ENCODE peak calls at places on chromosomes 1 and 21, in seven cellular contexts. U is ovary, H is HCT116, L is tibial nerve, I is adrenal gland, Y is body of pancreas, T is heart left ventricle. F is an unnamed sample.

GRCh38 chr1:77888429-77889239 is at the start of gene NEXN:
- DNase-seq in U (peak; percentile 78), I (peak; percentile 82), T (peak; percentile 94), L (peak; percentile 62), H (no peak), Y (peak; percentile 89), F (peak; percentile 80)

GRCh38 chr1:19668893-19669292 is 4.2 kb downstream of the HTR6 start:
- DNase-seq in Y (no peak), U (no peak), T (no peak), H (no peak), I (no peak), L (no peak), F (no peak)

GRCh38 chr1:60916926-60917325 is 165.4 kb upstream of the NFIA start:
- DNase-seq in L (no peak), T (no peak), Y (no peak), I (no peak), H (no peak), U (no peak), F (no peak)

GRCh38 chr1:18530567-18531502 is 50.1 kb downstream of the KLHDC7A start:
- DNase-seq in Y (no peak), H (peak; percentile 21), T (no peak), U (no peak), L (no peak), I (peak; percentile 39), F (no peak)

GRCh38 chr1:242005866-242006565 is 7.1 kb upstream of the MAP1LC3C start:
- DNase-seq in H (no peak), U (no peak), L (no peak), I (no peak), Y (no peak), T (no peak), F (no peak)

GRCh38 chr1:240508201-240508600 is 103.8 kb downstream of the GREM2 start:
- DNase-seq in Y (no peak), U (no peak), H (no peak), L (no peak), I (no peak), T (no peak), F (no peak)

GRCh38 chr1:202858306-202858705 is 30.6 kb downstream of the RABIF start:
- DNase-seq in U (peak; percentile 58), L (peak; percentile 86), I (peak; percentile 52), Y (peak; percentile 23), H (no peak), T (peak; percentile 79), F (peak; percentile 36)

GRCh38 chr1:59089343-59089742 is 207.6 kb upstream of the FGGY start:
- DNase-seq in T (no peak), Y (no peak), L (no peak), U (no peak), I (no peak), H (no peak), F (no peak)

GRCh38 chr21:37257526-37257966 is 9.6 kb downstream of the VPS26C start:
- DNase-seq in Y (peak; percentile 13), I (peak; percentile 44), T (no peak), L (no peak), U (peak; percentile 38), H (no peak), F (no peak)

GRCh38 chr1:184022651-184023050 is 14.9 kb downstream of the COLGALT2 start:
- DNase-seq in I (no peak), T (peak; percentile 57), H (no peak), L (no peak), Y (peak; percentile 81), U (no peak), F (no peak)

GRCh38 chr1:6638226-6638625 is 13.6 kb downstream of the THAP3 start:
- DNase-seq in L (peak; percentile 77), U (peak; percentile 92), Y (peak; percentile 85), I (peak; percentile 91), H (no peak), T (peak; percentile 84), F (peak; percentile 32)

GRCh38 chr1:42214447-42214871 is 49.9 kb upstream of the GUCA2A start:
- DNase-seq in H (no peak), L (peak; percentile 44), I (peak; percentile 44), T (no peak), Y (peak; percentile 63), U (no peak), F (peak; percentile 8)

GRCh38 chr1:23960291-23960718 is 677 bp downstream of the PNRC2 start:
- DNase-seq in L (no peak), T (no peak), U (no peak), H (no peak), I (no peak), Y (no peak), F (no peak)

DNA sequence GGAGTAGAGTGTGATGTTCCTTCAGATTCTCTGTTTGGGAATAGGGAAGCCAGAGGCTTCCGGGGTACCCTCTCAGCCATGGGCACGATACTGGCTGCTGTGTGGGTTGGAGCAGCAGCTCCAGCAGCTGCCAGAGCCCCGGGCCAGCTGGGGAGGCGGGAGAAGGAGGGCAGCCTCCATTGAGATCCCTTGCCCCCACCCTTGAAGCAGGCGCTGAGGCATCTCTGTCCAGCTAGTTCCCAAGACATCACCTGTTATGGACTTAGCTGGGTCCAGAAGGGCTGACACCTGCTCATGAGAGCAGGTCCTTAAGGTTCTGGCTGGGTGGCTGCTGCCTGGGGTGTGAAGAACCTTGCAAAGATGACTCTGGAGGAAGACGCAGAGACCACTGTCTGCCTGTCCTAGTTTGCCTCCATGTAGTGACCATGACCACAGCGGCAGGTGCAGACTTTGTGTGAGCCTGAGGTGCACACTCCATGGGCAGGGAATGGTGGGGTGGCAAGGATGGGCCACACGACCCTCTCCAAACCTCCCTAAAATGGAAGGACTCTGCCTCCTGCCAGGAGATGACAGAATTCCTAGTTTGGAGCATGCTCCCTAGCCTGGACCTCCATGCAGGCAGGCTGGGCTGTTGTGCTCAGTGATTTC is 222.6 kb upstream of the C1orf174 start:
- DNase-seq in Y (no peak), U (no peak), I (no peak), H (no peak), T (no peak), L (no peak), F (no peak)
- H3K9me3 ChIP-seq in Y (no peaks in the 10 kb centered on the region), U (no peaks in the 10 kb centered on the region), I (no peaks in the 10 kb centered on the region), H (no peaks in the 10 kb centered on the region), T (no peaks in the 10 kb centered on the region), L (no peaks in the 10 kb centered on the region), F (no peaks in the 10 kb centered on the region)

GRCh38 chr1:98177751-98178150 is 256.9 kb upstream of the DPYD start:
- DNase-seq in Y (no peak), I (no peak), H (no peak), U (no peak), L (no peak), T (no peak), F (no peak)

GRCh38 chr1:98176414-98176813 is 255.6 kb upstream of the DPYD start:
- DNase-seq in H (no peak), T (no peak), U (no peak), L (no peak), I (no peak), Y (no peak), F (no peak)

GRCh38 chr1:98172022-98172421 is 251.2 kb upstream of the DPYD start:
- DNase-seq in I (no peak), T (no peak), L (no peak), H (no peak), Y (no peak), U (no peak), F (no peak)

DNA sequence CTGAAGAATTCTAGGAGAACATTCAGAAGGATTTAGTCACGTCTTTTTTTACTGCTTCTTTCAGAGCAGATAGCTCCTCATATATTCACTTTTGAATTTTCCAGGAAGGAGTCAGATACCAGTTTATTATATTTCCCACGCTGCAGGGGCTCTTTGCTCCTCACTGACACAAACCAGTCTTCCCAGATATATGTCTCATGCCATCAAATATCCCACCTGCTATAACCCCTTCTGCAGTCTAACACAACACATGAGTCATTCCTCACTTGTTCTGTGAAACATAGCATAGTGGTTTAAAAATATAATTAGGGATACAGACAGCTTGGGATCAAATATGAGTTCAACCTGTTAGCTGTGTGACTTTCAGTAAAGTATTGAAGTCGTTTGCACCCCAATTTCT is 251.7 kb upstream of the DPYD start:
- DNase-seq in H (no peak), U (no peak), T (no peak), Y (no peak), L (no peak), I (no peak), F (no peak)
- TF ChIP-seq POLR2A in H (no peak), U (no peak), T (no peak), Y (no peak), L (no peak), I (no peak), F (no peak)

GRCh38 chr21:18986197-18986596 is 582.6 kb upstream of the TMPRSS15 start:
- DNase-seq in U (no peak), T (no peak), L (no peak), H (no peak), Y (no peak), I (no peak), F (no peak)

GRCh38 chr21:18987515-18988026 is 584.0 kb upstream of the TMPRSS15 start:
- DNase-seq in U (no peak), L (no peak), Y (no peak), T (no peak), H (no peak), I (no peak), F (no peak)

DNA sequence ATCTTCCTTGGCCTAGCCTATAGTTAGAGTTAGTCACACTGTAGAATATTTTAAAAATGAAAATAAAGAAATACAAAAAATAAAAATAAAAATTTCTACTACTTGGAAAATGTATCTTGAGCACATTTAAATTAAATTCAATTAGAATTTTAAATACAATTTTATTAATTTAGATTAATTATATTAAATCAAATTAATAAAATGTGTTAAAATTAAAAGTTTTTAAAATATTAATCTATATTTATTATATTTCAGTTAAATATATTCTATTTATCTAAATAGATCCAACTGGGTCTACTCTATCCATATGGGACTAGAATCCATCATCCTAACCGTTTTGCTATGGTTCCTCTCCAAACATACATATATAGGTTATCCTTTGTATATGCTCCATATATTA is 588.3 kb upstream of the TMPRSS15 start:
- DNase-seq in I (no peak), L (no peak), Y (no peak), H (no peak), T (no peak), U (no peak), F (no peak)
- H3K9me3 ChIP-seq in I (no peaks in the 10 kb centered on the region), L (no peaks in the 10 kb centered on the region), Y (no peaks in the 10 kb centered on the region), H (no peaks in the 10 kb centered on the region), T (peaks cover 10% of the 10 kb centered on the region), U (no peaks in the 10 kb centered on the region), F (no peaks in the 10 kb centered on the region)

GRCh38 chr1:152448496-152448895 is 34.4 kb upstream of the CRNN start:
- DNase-seq in L (no peak), H (no peak), Y (no peak), T (no peak), I (no peak), U (no peak), F (no peak)

GRCh38 chr1:152451254-152451653 is 37.2 kb upstream of the CRNN start:
- DNase-seq in U (no peak), T (no peak), Y (no peak), H (no peak), I (no peak), L (no peak), F (no peak)

GRCh38 chr1:152447484-152447883 is 33.4 kb upstream of the CRNN start:
- DNase-seq in Y (no peak), L (no peak), I (no peak), H (no peak), T (no peak), U (no peak), F (no peak)

GRCh38 chr1:152448095-152448494 is 34.0 kb upstream of the CRNN start:
- DNase-seq in U (no peak), H (no peak), I (no peak), T (no peak), Y (no peak), L (no peak), F (no peak)

DNA sequence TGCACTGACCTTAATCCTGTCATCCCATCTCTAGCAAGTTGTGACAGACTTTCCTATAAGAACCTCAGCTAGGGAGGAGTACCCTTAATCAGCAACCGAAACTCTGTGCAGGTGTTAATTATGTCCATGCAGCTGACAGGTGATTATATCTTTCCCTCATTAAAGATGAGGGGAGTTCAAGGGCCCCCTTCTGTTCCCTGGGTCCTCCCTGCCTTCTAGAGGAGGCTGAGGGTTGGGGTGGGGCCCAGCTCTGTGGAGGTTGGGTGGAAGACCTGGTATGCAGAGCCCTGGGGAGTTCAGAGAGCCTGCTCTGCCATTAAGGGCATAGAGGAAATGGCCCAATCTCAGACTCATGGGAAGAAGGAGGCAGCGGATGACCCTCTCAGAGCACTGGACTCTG is 35.6 kb upstream of the CRNN start:
- DNase-seq in H (no peak), U (no peak), T (no peak), I (no peak), Y (no peak), L (no peak), F (no peak)
- TF ChIP-seq POLR2A in H (no peak), U (no peak), T (no peak), I (no peak), Y (no peak), L (no peak), F (no peak)

F was measured in thyroid gland.